ENCODE peak calls at places on chromosomes 6 and 20, in seven cellular contexts. One of them, this sample, is unnamed.

GRCh38 chr6:3746696-3747095 is 4.8 kb downstream of the PXDC1 start:
- DNase-seq in MCF 10A: no peak
- DNase-seq in pancreas: no peak
- DNase-seq in AG08395: no peak
- DNase-seq in activated T-helper 1 cell treated with anti-CD3 and anti-CD28 coated beads, Interleukin-12 subunit alpha, Interleukin-12 subunit beta, Interleukin-2, Interleukin-4 antibody, amounts not matched to agents 30 ng/mL and 10 ng/mL and 1 ng/mL, durations not matched to agents 14 hours and 24 hours and 36 hours: no peak
- DNase-seq in lower leg skin: no peak
- DNase-seq in T-helper 9 cell: no peak
- DNase-seq in this sample: no peak

GRCh38 chr6:144660545-144660944 is 375.4 kb downstream of the UTRN start:
- DNase-seq in MCF 10A: no peak
- DNase-seq in pancreas: no peak
- DNase-seq in AG08395: no peak
- DNase-seq in activated T-helper 1 cell treated with anti-CD3 and anti-CD28 coated beads, Interleukin-12 subunit alpha, Interleukin-12 subunit beta, Interleukin-2, Interleukin-4 antibody, amounts not matched to agents 30 ng/mL and 10 ng/mL and 1 ng/mL, durations not matched to agents 14 hours and 24 hours and 36 hours: no peak
- DNase-seq in lower leg skin: no peak
- DNase-seq in T-helper 9 cell: no peak
- DNase-seq in this sample: no peak

GRCh38 chr20:45097485-45098095 is 3.3 kb downstream of the KCNS1 start:
- DNase-seq in MCF 10A: no peak
- DNase-seq in pancreas: no peak
- DNase-seq in AG08395: no peak
- DNase-seq in activated T-helper 1 cell treated with anti-CD3 and anti-CD28 coated beads, Interleukin-12 subunit alpha, Interleukin-12 subunit beta, Interleukin-2, Interleukin-4 antibody, amounts not matched to agents 30 ng/mL and 10 ng/mL and 1 ng/mL, durations not matched to agents 14 hours and 24 hours and 36 hours: peak
- DNase-seq in lower leg skin: no peak
- DNase-seq in T-helper 9 cell: peak
- DNase-seq in this sample: no peak

GRCh38 chr6:26003102-26003694 is 40.6 kb downstream of the TRIM38 start:
- DNase-seq in MCF 10A: peak
- DNase-seq in pancreas: peak
- DNase-seq in AG08395: peak
- DNase-seq in activated T-helper 1 cell treated with anti-CD3 and anti-CD28 coated beads, Interleukin-12 subunit alpha, Interleukin-12 subunit beta, Interleukin-2, Interleukin-4 antibody, amounts not matched to agents 30 ng/mL and 10 ng/mL and 1 ng/mL, durations not matched to agents 14 hours and 24 hours and 36 hours: no peak
- DNase-seq in lower leg skin: peak
- DNase-seq in T-helper 9 cell: peak
- DNase-seq in this sample: peak

GRCh38 chr20:48761023-48761785 is 66.6 kb downstream of the PREX1 start:
- DNase-seq in MCF 10A: no peak
- DNase-seq in pancreas: no peak
- DNase-seq in AG08395: no peak
- DNase-seq in activated T-helper 1 cell treated with anti-CD3 and anti-CD28 coated beads, Interleukin-12 subunit alpha, Interleukin-12 subunit beta, Interleukin-2, Interleukin-4 antibody, amounts not matched to agents 30 ng/mL and 10 ng/mL and 1 ng/mL, durations not matched to agents 14 hours and 24 hours and 36 hours: peak
- DNase-seq in lower leg skin: no peak
- DNase-seq in T-helper 9 cell: peak
- DNase-seq in this sample: no peak

GRCh38 chr6:26068036-26068435 is 19.2 kb upstream of the HFE start:
- DNase-seq in MCF 10A: no peak
- DNase-seq in pancreas: no peak
- DNase-seq in AG08395: no peak
- DNase-seq in activated T-helper 1 cell treated with anti-CD3 and anti-CD28 coated beads, Interleukin-12 subunit alpha, Interleukin-12 subunit beta, Interleukin-2, Interleukin-4 antibody, amounts not matched to agents 30 ng/mL and 10 ng/mL and 1 ng/mL, durations not matched to agents 14 hours and 24 hours and 36 hours: no peak
- DNase-seq in lower leg skin: no peak
- DNase-seq in T-helper 9 cell: no peak
- DNase-seq in this sample: no peak

GRCh38 chr6:108768792-108769524 is 79.3 kb upstream of the ARMC2 start:
- DNase-seq in MCF 10A: no peak
- DNase-seq in pancreas: peak
- DNase-seq in AG08395: no peak
- DNase-seq in activated T-helper 1 cell treated with anti-CD3 and anti-CD28 coated beads, Interleukin-12 subunit alpha, Interleukin-12 subunit beta, Interleukin-2, Interleukin-4 antibody, amounts not matched to agents 30 ng/mL and 10 ng/mL and 1 ng/mL, durations not matched to agents 14 hours and 24 hours and 36 hours: no peak
- DNase-seq in lower leg skin: no peak
- DNase-seq in T-helper 9 cell: no peak
- DNase-seq in this sample: no peak

GRCh38 chr6:14380421-14380820 is 262.8 kb downstream of the CD83 start:
- DNase-seq in MCF 10A: no peak
- DNase-seq in pancreas: no peak
- DNase-seq in AG08395: no peak
- DNase-seq in activated T-helper 1 cell treated with anti-CD3 and anti-CD28 coated beads, Interleukin-12 subunit alpha, Interleukin-12 subunit beta, Interleukin-2, Interleukin-4 antibody, amounts not matched to agents 30 ng/mL and 10 ng/mL and 1 ng/mL, durations not matched to agents 14 hours and 24 hours and 36 hours: no peak
- DNase-seq in lower leg skin: no peak
- DNase-seq in T-helper 9 cell: no peak
- DNase-seq in this sample: no peak

GRCh38 chr6:35048631-35049083 is 92.5 kb downstream of the TCP11 start:
- DNase-seq in MCF 10A: no peak
- DNase-seq in pancreas: no peak
- DNase-seq in AG08395: peak
- DNase-seq in activated T-helper 1 cell treated with anti-CD3 and anti-CD28 coated beads, Interleukin-12 subunit alpha, Interleukin-12 subunit beta, Interleukin-2, Interleukin-4 antibody, amounts not matched to agents 30 ng/mL and 10 ng/mL and 1 ng/mL, durations not matched to agents 14 hours and 24 hours and 36 hours: peak
- DNase-seq in lower leg skin: peak
- DNase-seq in T-helper 9 cell: no peak
- DNase-seq in this sample: no peak

GRCh38 chr6:26534681-26535465 is 3.3 kb upstream of the HMGN4 start:
- DNase-seq in MCF 10A: no peak
- DNase-seq in pancreas: peak
- DNase-seq in AG08395: no peak
- DNase-seq in activated T-helper 1 cell treated with anti-CD3 and anti-CD28 coated beads, Interleukin-12 subunit alpha, Interleukin-12 subunit beta, Interleukin-2, Interleukin-4 antibody, amounts not matched to agents 30 ng/mL and 10 ng/mL and 1 ng/mL, durations not matched to agents 14 hours and 24 hours and 36 hours: no peak
- DNase-seq in lower leg skin: no peak
- DNase-seq in T-helper 9 cell: no peak
- DNase-seq in this sample: no peak

GRCh38 chr6:117215353-117216090 is 49.8 kb upstream of the VGLL2 start:
- DNase-seq in MCF 10A: no peak
- DNase-seq in pancreas: no peak
- DNase-seq in AG08395: no peak
- DNase-seq in activated T-helper 1 cell treated with anti-CD3 and anti-CD28 coated beads, Interleukin-12 subunit alpha, Interleukin-12 subunit beta, Interleukin-2, Interleukin-4 antibody, amounts not matched to agents 30 ng/mL and 10 ng/mL and 1 ng/mL, durations not matched to agents 14 hours and 24 hours and 36 hours: no peak
- DNase-seq in lower leg skin: no peak
- DNase-seq in T-helper 9 cell: no peak
- DNase-seq in this sample: no peak

GRCh38 chr6:19368511-19368910 is 468.7 kb upstream of the ID4 start:
- DNase-seq in MCF 10A: peak
- DNase-seq in pancreas: no peak
- DNase-seq in AG08395: peak
- DNase-seq in activated T-helper 1 cell treated with anti-CD3 and anti-CD28 coated beads, Interleukin-12 subunit alpha, Interleukin-12 subunit beta, Interleukin-2, Interleukin-4 antibody, amounts not matched to agents 30 ng/mL and 10 ng/mL and 1 ng/mL, durations not matched to agents 14 hours and 24 hours and 36 hours: no peak
- DNase-seq in lower leg skin: no peak
- DNase-seq in T-helper 9 cell: no peak
- DNase-seq in this sample: peak

GRCh38 chr20:23928353-23928752 is 48.8 kb upstream of the CST5 start:
- DNase-seq in MCF 10A: no peak
- DNase-seq in pancreas: no peak
- DNase-seq in AG08395: no peak
- DNase-seq in activated T-helper 1 cell treated with anti-CD3 and anti-CD28 coated beads, Interleukin-12 subunit alpha, Interleukin-12 subunit beta, Interleukin-2, Interleukin-4 antibody, amounts not matched to agents 30 ng/mL and 10 ng/mL and 1 ng/mL, durations not matched to agents 14 hours and 24 hours and 36 hours: no peak
- DNase-seq in lower leg skin: no peak
- DNase-seq in T-helper 9 cell: no peak
- DNase-seq in this sample: no peak

GRCh38 chr6:73556796-73557195 is 36.0 kb upstream of the EEF1A1 start:
- DNase-seq in MCF 10A: no peak
- DNase-seq in pancreas: no peak
- DNase-seq in AG08395: no peak
- DNase-seq in activated T-helper 1 cell treated with anti-CD3 and anti-CD28 coated beads, Interleukin-12 subunit alpha, Interleukin-12 subunit beta, Interleukin-2, Interleukin-4 antibody, amounts not matched to agents 30 ng/mL and 10 ng/mL and 1 ng/mL, durations not matched to agents 14 hours and 24 hours and 36 hours: no peak
- DNase-seq in lower leg skin: no peak
- DNase-seq in T-helper 9 cell: no peak
- DNase-seq in this sample: no peak

GRCh38 chr6:117498159-117498558 is 15.7 kb downstream of the DCBLD1 start:
- DNase-seq in MCF 10A: peak
- DNase-seq in pancreas: no peak
- DNase-seq in AG08395: peak
- DNase-seq in activated T-helper 1 cell treated with anti-CD3 and anti-CD28 coated beads, Interleukin-12 subunit alpha, Interleukin-12 subunit beta, Interleukin-2, Interleukin-4 antibody, amounts not matched to agents 30 ng/mL and 10 ng/mL and 1 ng/mL, durations not matched to agents 14 hours and 24 hours and 36 hours: no peak
- DNase-seq in lower leg skin: no peak
- DNase-seq in T-helper 9 cell: no peak
- DNase-seq in this sample: no peak

GRCh38 chr6:140544431-140544830 is 1170.0 kb upstream of the CITED2 start:
- DNase-seq in MCF 10A: no peak
- DNase-seq in pancreas: no peak
- DNase-seq in AG08395: no peak
- DNase-seq in activated T-helper 1 cell treated with anti-CD3 and anti-CD28 coated beads, Interleukin-12 subunit alpha, Interleukin-12 subunit beta, Interleukin-2, Interleukin-4 antibody, amounts not matched to agents 30 ng/mL and 10 ng/mL and 1 ng/mL, durations not matched to agents 14 hours and 24 hours and 36 hours: no peak
- DNase-seq in lower leg skin: no peak
- DNase-seq in T-helper 9 cell: no peak
- DNase-seq in this sample: no peak

GRCh38 chr6:36755435-36756348 is 58.1 kb downstream of the RAB44 start:
- DNase-seq in MCF 10A: peak
- DNase-seq in pancreas: no peak
- DNase-seq in AG08395: no peak
- DNase-seq in activated T-helper 1 cell treated with anti-CD3 and anti-CD28 coated beads, Interleukin-12 subunit alpha, Interleukin-12 subunit beta, Interleukin-2, Interleukin-4 antibody, amounts not matched to agents 30 ng/mL and 10 ng/mL and 1 ng/mL, durations not matched to agents 14 hours and 24 hours and 36 hours: peak
- DNase-seq in lower leg skin: no peak
- DNase-seq in T-helper 9 cell: peak
- DNase-seq in this sample: no peak

GRCh38 chr6:38221236-38221635 is 401.7 kb downstream of the ZFAND3 start:
- DNase-seq in MCF 10A: no peak
- DNase-seq in pancreas: no peak
- DNase-seq in AG08395: no peak
- DNase-seq in activated T-helper 1 cell treated with anti-CD3 and anti-CD28 coated beads, Interleukin-12 subunit alpha, Interleukin-12 subunit beta, Interleukin-2, Interleukin-4 antibody, amounts not matched to agents 30 ng/mL and 10 ng/mL and 1 ng/mL, durations not matched to agents 14 hours and 24 hours and 36 hours: no peak
- DNase-seq in lower leg skin: no peak
- DNase-seq in T-helper 9 cell: no peak
- DNase-seq in this sample: no peak

GRCh38 chr6:23823421-23823820 is 302.6 kb upstream of the NRSN1 start:
- DNase-seq in MCF 10A: peak
- DNase-seq in pancreas: no peak
- DNase-seq in AG08395: no peak
- DNase-seq in activated T-helper 1 cell treated with anti-CD3 and anti-CD28 coated beads, Interleukin-12 subunit alpha, Interleukin-12 subunit beta, Interleukin-2, Interleukin-4 antibody, amounts not matched to agents 30 ng/mL and 10 ng/mL and 1 ng/mL, durations not matched to agents 14 hours and 24 hours and 36 hours: no peak
- DNase-seq in lower leg skin: no peak
- DNase-seq in T-helper 9 cell: no peak
- DNase-seq in this sample: no peak

GRCh38 chr6:12170351-12171079 is 119.6 kb upstream of the EDN1 start:
- DNase-seq in MCF 10A: peak
- DNase-seq in pancreas: no peak
- DNase-seq in AG08395: no peak
- DNase-seq in activated T-helper 1 cell treated with anti-CD3 and anti-CD28 coated beads, Interleukin-12 subunit alpha, Interleukin-12 subunit beta, Interleukin-2, Interleukin-4 antibody, amounts not matched to agents 30 ng/mL and 10 ng/mL and 1 ng/mL, durations not matched to agents 14 hours and 24 hours and 36 hours: no peak
- DNase-seq in lower leg skin: no peak
- DNase-seq in T-helper 9 cell: no peak
- DNase-seq in this sample: no peak

GRCh38 chr6:125357515-125358256 is 55.9 kb upstream of the HDDC2 start:
- DNase-seq in MCF 10A: no peak
- DNase-seq in pancreas: no peak
- DNase-seq in AG08395: no peak
- DNase-seq in activated T-helper 1 cell treated with anti-CD3 and anti-CD28 coated beads, Interleukin-12 subunit alpha, Interleukin-12 subunit beta, Interleukin-2, Interleukin-4 antibody, amounts not matched to agents 30 ng/mL and 10 ng/mL and 1 ng/mL, durations not matched to agents 14 hours and 24 hours and 36 hours: no peak
- DNase-seq in lower leg skin: no peak
- DNase-seq in T-helper 9 cell: no peak
- DNase-seq in this sample: no peak

GRCh38 chr6:13538084-13538483 is 36.3 kb upstream of the SIRT5 start:
- DNase-seq in MCF 10A: peak
- DNase-seq in pancreas: no peak
- DNase-seq in AG08395: peak
- DNase-seq in activated T-helper 1 cell treated with anti-CD3 and anti-CD28 coated beads, Interleukin-12 subunit alpha, Interleukin-12 subunit beta, Interleukin-2, Interleukin-4 antibody, amounts not matched to agents 30 ng/mL and 10 ng/mL and 1 ng/mL, durations not matched to agents 14 hours and 24 hours and 36 hours: no peak
- DNase-seq in lower leg skin: no peak
- DNase-seq in T-helper 9 cell: no peak
- DNase-seq in this sample: no peak

GRCh38 chr6:100311707-100312266 is 152.9 kb downstream of the SIM1 start:
- DNase-seq in MCF 10A: no peak
- DNase-seq in pancreas: no peak
- DNase-seq in AG08395: no peak
- DNase-seq in activated T-helper 1 cell treated with anti-CD3 and anti-CD28 coated beads, Interleukin-12 subunit alpha, Interleukin-12 subunit beta, Interleukin-2, Interleukin-4 antibody, amounts not matched to agents 30 ng/mL and 10 ng/mL and 1 ng/mL, durations not matched to agents 14 hours and 24 hours and 36 hours: no peak
- DNase-seq in lower leg skin: no peak
- DNase-seq in T-helper 9 cell: no peak
- DNase-seq in this sample: no peak

GRCh38 chr6:117544725-117545124 is 57.6 kb downstream of the GOPC start:
- DNase-seq in MCF 10A: no peak
- DNase-seq in pancreas: no peak
- DNase-seq in AG08395: no peak
- DNase-seq in activated T-helper 1 cell treated with anti-CD3 and anti-CD28 coated beads, Interleukin-12 subunit alpha, Interleukin-12 subunit beta, Interleukin-2, Interleukin-4 antibody, amounts not matched to agents 30 ng/mL and 10 ng/mL and 1 ng/mL, durations not matched to agents 14 hours and 24 hours and 36 hours: no peak
- DNase-seq in lower leg skin: no peak
- DNase-seq in T-helper 9 cell: no peak
- DNase-seq in this sample: no peak

GRCh38 chr6:162711376-162711775 is 16.2 kb downstream of the PRKN start:
- DNase-seq in MCF 10A: no peak
- DNase-seq in pancreas: no peak
- DNase-seq in AG08395: no peak
- DNase-seq in activated T-helper 1 cell treated with anti-CD3 and anti-CD28 coated beads, Interleukin-12 subunit alpha, Interleukin-12 subunit beta, Interleukin-2, Interleukin-4 antibody, amounts not matched to agents 30 ng/mL and 10 ng/mL and 1 ng/mL, durations not matched to agents 14 hours and 24 hours and 36 hours: no peak
- DNase-seq in lower leg skin: no peak
- DNase-seq in T-helper 9 cell: no peak
- DNase-seq in this sample: no peak

GRCh38 chr6:42970859-42971612 is 7.9 kb downstream of the PEX6 start:
- DNase-seq in MCF 10A: peak
- DNase-seq in pancreas: no peak
- DNase-seq in AG08395: peak
- DNase-seq in activated T-helper 1 cell treated with anti-CD3 and anti-CD28 coated beads, Interleukin-12 subunit alpha, Interleukin-12 subunit beta, Interleukin-2, Interleukin-4 antibody, amounts not matched to agents 30 ng/mL and 10 ng/mL and 1 ng/mL, durations not matched to agents 14 hours and 24 hours and 36 hours: no peak
- DNase-seq in lower leg skin: no peak
- DNase-seq in T-helper 9 cell: no peak
- DNase-seq in this sample: peak

GRCh38 chr6:41672016-41672415 is 33.7 kb downstream of the MDFI start:
- DNase-seq in MCF 10A: no peak
- DNase-seq in pancreas: no peak
- DNase-seq in AG08395: no peak
- DNase-seq in activated T-helper 1 cell treated with anti-CD3 and anti-CD28 coated beads, Interleukin-12 subunit alpha, Interleukin-12 subunit beta, Interleukin-2, Interleukin-4 antibody, amounts not matched to agents 30 ng/mL and 10 ng/mL and 1 ng/mL, durations not matched to agents 14 hours and 24 hours and 36 hours: no peak
- DNase-seq in lower leg skin: no peak
- DNase-seq in T-helper 9 cell: no peak
- DNase-seq in this sample: no peak

GRCh38 chr6:159170999-159171712 is 2.0 kb downstream of the FNDC1 start:
- DNase-seq in MCF 10A: no peak
- DNase-seq in pancreas: no peak
- DNase-seq in AG08395: peak
- DNase-seq in activated T-helper 1 cell treated with anti-CD3 and anti-CD28 coated beads, Interleukin-12 subunit alpha, Interleukin-12 subunit beta, Interleukin-2, Interleukin-4 antibody, amounts not matched to agents 30 ng/mL and 10 ng/mL and 1 ng/mL, durations not matched to agents 14 hours and 24 hours and 36 hours: no peak
- DNase-seq in lower leg skin: no peak
- DNase-seq in T-helper 9 cell: no peak
- DNase-seq in this sample: no peak

GRCh38 chr6:162907876-162908481 is 180.2 kb downstream of the PACRG start:
- DNase-seq in MCF 10A: peak
- DNase-seq in pancreas: no peak
- DNase-seq in AG08395: no peak
- DNase-seq in activated T-helper 1 cell treated with anti-CD3 and anti-CD28 coated beads, Interleukin-12 subunit alpha, Interleukin-12 subunit beta, Interleukin-2, Interleukin-4 antibody, amounts not matched to agents 30 ng/mL and 10 ng/mL and 1 ng/mL, durations not matched to agents 14 hours and 24 hours and 36 hours: no peak
- DNase-seq in lower leg skin: no peak
- DNase-seq in T-helper 9 cell: no peak
- DNase-seq in this sample: peak